ENCODE peak calls at places on chromosomes 7 and 10, in nine cellular contexts. One of them, this sample, is unnamed.

GRCh38 chr10:99979066-99979685 is 30.6 kb downstream of the DNMBP start:
- DNase-seq in RWPE1: no peak
- DNase-seq in GM12865: no peak
- DNase-seq in NCI-H2227 treated with DMSO at 0.1 percent for 48 hours: no peak
- DNase-seq in HTR-8/SVneo: no peak
- DNase-seq in germinal center: no peak
- DNase-seq in NCI-H1436 treated with DMSO at 0.1 percent for 48 hours: no peak
- DNase-seq in psoas muscle: no peak
- DNase-seq in neural crest cell: no peak
- DNase-seq in this sample: no peak

GRCh38 chr7:139495726-139496125 is 12.3 kb upstream of the KLRG2 start:
- DNase-seq in RWPE1: no peak
- DNase-seq in GM12865: no peak
- DNase-seq in NCI-H2227 treated with DMSO at 0.1 percent for 48 hours: no peak
- DNase-seq in HTR-8/SVneo: no peak
- DNase-seq in germinal center: no peak
- DNase-seq in NCI-H1436 treated with DMSO at 0.1 percent for 48 hours: no peak
- DNase-seq in psoas muscle: no peak
- DNase-seq in neural crest cell: no peak
- DNase-seq in this sample: no peak

GRCh38 chr7:78220754-78221153 is 422.2 kb downstream of the PHTF2 start:
- DNase-seq in RWPE1: no peak
- DNase-seq in GM12865: no peak
- DNase-seq in NCI-H2227 treated with DMSO at 0.1 percent for 48 hours: no peak
- DNase-seq in HTR-8/SVneo: no peak
- DNase-seq in germinal center: no peak
- DNase-seq in NCI-H1436 treated with DMSO at 0.1 percent for 48 hours: no peak
- DNase-seq in psoas muscle: no peak
- DNase-seq in neural crest cell: no peak
- DNase-seq in this sample: no peak

GRCh38 chr10:76324283-76324682 is 892.9 kb downstream of the LRMDA start:
- DNase-seq in RWPE1: no peak
- DNase-seq in GM12865: no peak
- DNase-seq in NCI-H2227 treated with DMSO at 0.1 percent for 48 hours: no peak
- DNase-seq in HTR-8/SVneo: no peak
- DNase-seq in germinal center: no peak
- DNase-seq in NCI-H1436 treated with DMSO at 0.1 percent for 48 hours: no peak
- DNase-seq in psoas muscle: peak
- DNase-seq in neural crest cell: no peak
- DNase-seq in this sample: no peak

GRCh38 chr10:15563161-15563715 is 156.5 kb downstream of the ITGA8 start:
- DNase-seq in RWPE1: no peak
- DNase-seq in GM12865: no peak
- DNase-seq in NCI-H2227 treated with DMSO at 0.1 percent for 48 hours: no peak
- DNase-seq in HTR-8/SVneo: no peak
- DNase-seq in germinal center: no peak
- DNase-seq in NCI-H1436 treated with DMSO at 0.1 percent for 48 hours: no peak
- DNase-seq in psoas muscle: no peak
- DNase-seq in neural crest cell: no peak
- DNase-seq in this sample: no peak

GRCh38 chr10:104449402-104449801 is 95.8 kb downstream of the CFAP58 start:
- DNase-seq in RWPE1: no peak
- DNase-seq in GM12865: no peak
- DNase-seq in NCI-H2227 treated with DMSO at 0.1 percent for 48 hours: no peak
- DNase-seq in HTR-8/SVneo: no peak
- DNase-seq in germinal center: no peak
- DNase-seq in NCI-H1436 treated with DMSO at 0.1 percent for 48 hours: no peak
- DNase-seq in psoas muscle: no peak
- DNase-seq in neural crest cell: no peak
- DNase-seq in this sample: no peak

GRCh38 chr10:79044036-79044664 is 24.6 kb upstream of the ZMIZ1 start:
- DNase-seq in RWPE1: no peak
- DNase-seq in GM12865: no peak
- DNase-seq in NCI-H2227 treated with DMSO at 0.1 percent for 48 hours: no peak
- DNase-seq in HTR-8/SVneo: no peak
- DNase-seq in germinal center: no peak
- DNase-seq in NCI-H1436 treated with DMSO at 0.1 percent for 48 hours: no peak
- DNase-seq in psoas muscle: no peak
- DNase-seq in neural crest cell: no peak
- DNase-seq in this sample: no peak

GRCh38 chr7:130430841-130431713 is 9.7 kb downstream of the CEP41 start:
- DNase-seq in RWPE1: no peak
- DNase-seq in GM12865: no peak
- DNase-seq in NCI-H2227 treated with DMSO at 0.1 percent for 48 hours: peak
- DNase-seq in HTR-8/SVneo: no peak
- DNase-seq in germinal center: no peak
- DNase-seq in NCI-H1436 treated with DMSO at 0.1 percent for 48 hours: no peak
- DNase-seq in psoas muscle: no peak
- DNase-seq in neural crest cell: no peak
- DNase-seq in this sample: no peak

GRCh38 chr7:24825931-24826661 is 68.8 kb upstream of the GSDME start:
- DNase-seq in RWPE1: peak
- DNase-seq in GM12865: no peak
- DNase-seq in NCI-H2227 treated with DMSO at 0.1 percent for 48 hours: no peak
- DNase-seq in HTR-8/SVneo: peak
- DNase-seq in germinal center: no peak
- DNase-seq in NCI-H1436 treated with DMSO at 0.1 percent for 48 hours: no peak
- DNase-seq in psoas muscle: no peak
- DNase-seq in neural crest cell: no peak
- DNase-seq in this sample: no peak

GRCh38 chr10:113493195-113493594 is 59.7 kb upstream of the HABP2 start:
- DNase-seq in RWPE1: peak
- DNase-seq in GM12865: no peak
- DNase-seq in NCI-H2227 treated with DMSO at 0.1 percent for 48 hours: no peak
- DNase-seq in HTR-8/SVneo: no peak
- DNase-seq in germinal center: no peak
- DNase-seq in NCI-H1436 treated with DMSO at 0.1 percent for 48 hours: no peak
- DNase-seq in psoas muscle: no peak
- DNase-seq in neural crest cell: no peak
- DNase-seq in this sample: no peak

GRCh38 chr7:11625669-11626068 is 206.3 kb downstream of the THSD7A start:
- DNase-seq in RWPE1: no peak
- DNase-seq in GM12865: no peak
- DNase-seq in NCI-H2227 treated with DMSO at 0.1 percent for 48 hours: no peak
- DNase-seq in HTR-8/SVneo: no peak
- DNase-seq in germinal center: no peak
- DNase-seq in NCI-H1436 treated with DMSO at 0.1 percent for 48 hours: no peak
- DNase-seq in psoas muscle: no peak
- DNase-seq in neural crest cell: no peak
- DNase-seq in this sample: peak

GRCh38 chr10:45008524-45009161 is 7.9 kb downstream of the ZNF22 start:
- DNase-seq in RWPE1: peak
- DNase-seq in GM12865: peak
- DNase-seq in NCI-H2227 treated with DMSO at 0.1 percent for 48 hours: peak
- DNase-seq in HTR-8/SVneo: peak
- DNase-seq in germinal center: peak
- DNase-seq in NCI-H1436 treated with DMSO at 0.1 percent for 48 hours: peak
- DNase-seq in psoas muscle: no peak
- DNase-seq in neural crest cell: peak
- DNase-seq in this sample: peak

GRCh38 chr10:43203491-43204393 is 63.1 kb downstream of the RASGEF1A start:
- DNase-seq in RWPE1: peak
- DNase-seq in GM12865: peak
- DNase-seq in NCI-H2227 treated with DMSO at 0.1 percent for 48 hours: no peak
- DNase-seq in HTR-8/SVneo: no peak
- DNase-seq in germinal center: peak
- DNase-seq in NCI-H1436 treated with DMSO at 0.1 percent for 48 hours: no peak
- DNase-seq in psoas muscle: peak
- DNase-seq in neural crest cell: peak
- DNase-seq in this sample: no peak

GRCh38 chr10:130553846-130554245 is 417.7 kb downstream of the GLRX3 start:
- DNase-seq in RWPE1: no peak
- DNase-seq in GM12865: no peak
- DNase-seq in NCI-H2227 treated with DMSO at 0.1 percent for 48 hours: no peak
- DNase-seq in HTR-8/SVneo: no peak
- DNase-seq in germinal center: no peak
- DNase-seq in NCI-H1436 treated with DMSO at 0.1 percent for 48 hours: no peak
- DNase-seq in psoas muscle: no peak
- DNase-seq in neural crest cell: no peak
- DNase-seq in this sample: no peak

GRCh38 chr7:35825984-35826383 is 25.1 kb downstream of the SEPTIN7 start:
- DNase-seq in RWPE1: no peak
- DNase-seq in GM12865: no peak
- DNase-seq in NCI-H2227 treated with DMSO at 0.1 percent for 48 hours: no peak
- DNase-seq in HTR-8/SVneo: no peak
- DNase-seq in germinal center: no peak
- DNase-seq in NCI-H1436 treated with DMSO at 0.1 percent for 48 hours: no peak
- DNase-seq in psoas muscle: no peak
- DNase-seq in neural crest cell: no peak
- DNase-seq in this sample: no peak

GRCh38 chr10:104216631-104217030 is 15.5 kb downstream of the CFAP43 start:
- DNase-seq in RWPE1: no peak
- DNase-seq in GM12865: no peak
- DNase-seq in NCI-H2227 treated with DMSO at 0.1 percent for 48 hours: no peak
- DNase-seq in HTR-8/SVneo: no peak
- DNase-seq in germinal center: no peak
- DNase-seq in NCI-H1436 treated with DMSO at 0.1 percent for 48 hours: no peak
- DNase-seq in psoas muscle: no peak
- DNase-seq in neural crest cell: no peak
- DNase-seq in this sample: no peak

GRCh38 chr10:77173615-77174461 is 463.8 kb downstream of the KCNMA1 start:
- DNase-seq in RWPE1: peak
- DNase-seq in GM12865: peak
- DNase-seq in NCI-H2227 treated with DMSO at 0.1 percent for 48 hours: peak
- DNase-seq in HTR-8/SVneo: peak
- DNase-seq in germinal center: peak
- DNase-seq in NCI-H1436 treated with DMSO at 0.1 percent for 48 hours: no peak
- DNase-seq in psoas muscle: peak
- DNase-seq in neural crest cell: peak
- DNase-seq in this sample: peak

GRCh38 chr10:73244866-73245477 is 2.1 kb downstream of the DNAJC9 start:
- DNase-seq in RWPE1: no peak
- DNase-seq in GM12865: peak
- DNase-seq in NCI-H2227 treated with DMSO at 0.1 percent for 48 hours: no peak
- DNase-seq in HTR-8/SVneo: no peak
- DNase-seq in germinal center: no peak
- DNase-seq in NCI-H1436 treated with DMSO at 0.1 percent for 48 hours: no peak
- DNase-seq in psoas muscle: no peak
- DNase-seq in neural crest cell: no peak
- DNase-seq in this sample: no peak

GRCh38 chr7:151608031-151608551 is 88.4 kb upstream of the RHEB start:
- DNase-seq in RWPE1: peak
- DNase-seq in GM12865: no peak
- DNase-seq in NCI-H2227 treated with DMSO at 0.1 percent for 48 hours: no peak
- DNase-seq in HTR-8/SVneo: no peak
- DNase-seq in germinal center: no peak
- DNase-seq in NCI-H1436 treated with DMSO at 0.1 percent for 48 hours: no peak
- DNase-seq in psoas muscle: no peak
- DNase-seq in neural crest cell: no peak
- DNase-seq in this sample: no peak

GRCh38 chr10:7984325-7984724 is 70.2 kb upstream of the GATA3 start:
- DNase-seq in RWPE1: no peak
- DNase-seq in GM12865: no peak
- DNase-seq in NCI-H2227 treated with DMSO at 0.1 percent for 48 hours: no peak
- DNase-seq in HTR-8/SVneo: no peak
- DNase-seq in germinal center: no peak
- DNase-seq in NCI-H1436 treated with DMSO at 0.1 percent for 48 hours: no peak
- DNase-seq in psoas muscle: no peak
- DNase-seq in neural crest cell: no peak
- DNase-seq in this sample: no peak

GRCh38 chr7:130361681-130362080 is 17.1 kb downstream of the CPA5 start:
- DNase-seq in RWPE1: no peak
- DNase-seq in GM12865: no peak
- DNase-seq in NCI-H2227 treated with DMSO at 0.1 percent for 48 hours: no peak
- DNase-seq in HTR-8/SVneo: no peak
- DNase-seq in germinal center: no peak
- DNase-seq in NCI-H1436 treated with DMSO at 0.1 percent for 48 hours: no peak
- DNase-seq in psoas muscle: no peak
- DNase-seq in neural crest cell: no peak
- DNase-seq in this sample: no peak

GRCh38 chr7:73749931-73750776 is 11.6 kb upstream of the ABHD11 start:
- DNase-seq in RWPE1: no peak
- DNase-seq in GM12865: no peak
- DNase-seq in NCI-H2227 treated with DMSO at 0.1 percent for 48 hours: no peak
- DNase-seq in HTR-8/SVneo: no peak
- DNase-seq in germinal center: no peak
- DNase-seq in NCI-H1436 treated with DMSO at 0.1 percent for 48 hours: no peak
- DNase-seq in psoas muscle: no peak
- DNase-seq in neural crest cell: no peak
- DNase-seq in this sample: peak

This sample was measured in pons.